ENCODE peak calls at places on chromosome 1, in six cellular contexts. One of them, this sample, is unnamed.
A peak's percentile ranks its signal among the peaks of the same experiment; 100 is the strongest.

GRCh38 chr1:4468804-4469514 is 185.4 kb upstream of the AJAP1 start:
- DNase-seq in CD8-positive, alpha-beta memory T cell: no peak
- DNase-seq in HL-60: no peak
- DNase-seq in NCI-H510A: no peak
- DNase-seq in Right ventricle myocardium inferior: no peak
- DNase-seq in left colon: no peak
- DNase-seq in this sample: no peak

GRCh38 chr1:119674835-119675289 is 26.8 kb upstream of the ZNF697 start:
- DNase-seq in CD8-positive, alpha-beta memory T cell: no peak
- DNase-seq in HL-60: no peak
- DNase-seq in NCI-H510A: peak; percentile 73
- DNase-seq in Right ventricle myocardium inferior: no peak
- DNase-seq in left colon: peak; percentile 46
- DNase-seq in this sample: peak; percentile 28

GRCh38 chr1:32889731-32890278 is 3.5 kb downstream of the HPCA start:
- DNase-seq in CD8-positive, alpha-beta memory T cell: no peak
- DNase-seq in HL-60: no peak
- DNase-seq in NCI-H510A: no peak
- DNase-seq in Right ventricle myocardium inferior: no peak
- DNase-seq in left colon: no peak
- DNase-seq in this sample: no peak

GRCh38 chr1:224894915-224895314 is 34.6 kb upstream of the DNAH14 start:
- DNase-seq in CD8-positive, alpha-beta memory T cell: no peak
- DNase-seq in HL-60: no peak
- DNase-seq in NCI-H510A: no peak
- DNase-seq in Right ventricle myocardium inferior: no peak
- DNase-seq in left colon: no peak
- DNase-seq in this sample: no peak

GRCh38 chr1:233569636-233570035 is 44.3 kb upstream of the KCNK1 start:
- DNase-seq in CD8-positive, alpha-beta memory T cell: no peak
- DNase-seq in HL-60: no peak
- DNase-seq in NCI-H510A: no peak
- DNase-seq in Right ventricle myocardium inferior: no peak
- DNase-seq in left colon: no peak
- DNase-seq in this sample: no peak

GRCh38 chr1:198529414-198529813 is 11.1 kb downstream of the ATP6V1G3 start:
- DNase-seq in CD8-positive, alpha-beta memory T cell: no peak
- DNase-seq in HL-60: no peak
- DNase-seq in NCI-H510A: no peak
- DNase-seq in Right ventricle myocardium inferior: no peak
- DNase-seq in left colon: no peak
- DNase-seq in this sample: peak; percentile 78

GRCh38 chr1:205061665-205062069 is 18.7 kb downstream of the CNTN2 start:
- DNase-seq in CD8-positive, alpha-beta memory T cell: peak; percentile 68
- DNase-seq in HL-60: peak; percentile 24
- DNase-seq in NCI-H510A: peak; percentile 70
- DNase-seq in Right ventricle myocardium inferior: no peak
- DNase-seq in left colon: peak; percentile 78
- DNase-seq in this sample: peak; percentile 18

GRCh38 chr1:192555399-192555798 is 20.2 kb upstream of the RGS1 start:
- DNase-seq in CD8-positive, alpha-beta memory T cell: no peak
- DNase-seq in HL-60: no peak
- DNase-seq in NCI-H510A: no peak
- DNase-seq in Right ventricle myocardium inferior: no peak
- DNase-seq in left colon: no peak
- DNase-seq in this sample: no peak

GRCh38 chr1:12692967-12693782 is 22.7 kb upstream of the AADACL3 start:
- DNase-seq in CD8-positive, alpha-beta memory T cell: no peak
- DNase-seq in HL-60: no peak
- DNase-seq in NCI-H510A: no peak
- DNase-seq in Right ventricle myocardium inferior: no peak
- DNase-seq in left colon: no peak
- DNase-seq in this sample: no peak

GRCh38 chr1:3015744-3016143 is 5.5 kb upstream of the ACTRT2 start:
- DNase-seq in CD8-positive, alpha-beta memory T cell: no peak
- DNase-seq in HL-60: no peak
- DNase-seq in NCI-H510A: no peak
- DNase-seq in Right ventricle myocardium inferior: no peak
- DNase-seq in left colon: no peak
- DNase-seq in this sample: no peak

GRCh38 chr1:52662645-52663313 is 29.8 kb downstream of the SHISAL2A start:
- DNase-seq in CD8-positive, alpha-beta memory T cell: no peak
- DNase-seq in HL-60: no peak
- DNase-seq in NCI-H510A: no peak
- DNase-seq in Right ventricle myocardium inferior: no peak
- DNase-seq in left colon: no peak
- DNase-seq in this sample: no peak

GRCh38 chr1:232769718-232770117 is 35.5 kb upstream of the MAP10 start:
- DNase-seq in CD8-positive, alpha-beta memory T cell: no peak
- DNase-seq in HL-60: no peak
- DNase-seq in NCI-H510A: no peak
- DNase-seq in Right ventricle myocardium inferior: no peak
- DNase-seq in left colon: no peak
- DNase-seq in this sample: no peak

GRCh38 chr1:75341537-75341936 is 207.3 kb downstream of the LHX8 start:
- DNase-seq in CD8-positive, alpha-beta memory T cell: no peak
- DNase-seq in HL-60: no peak
- DNase-seq in NCI-H510A: no peak
- DNase-seq in Right ventricle myocardium inferior: no peak
- DNase-seq in left colon: no peak
- DNase-seq in this sample: no peak

GRCh38 chr1:82517586-82517985 is 716.9 kb downstream of the ADGRL2 start:
- DNase-seq in CD8-positive, alpha-beta memory T cell: no peak
- DNase-seq in HL-60: no peak
- DNase-seq in NCI-H510A: no peak
- DNase-seq in Right ventricle myocardium inferior: peak; percentile 76
- DNase-seq in left colon: peak; percentile 7
- DNase-seq in this sample: no peak

GRCh38 chr1:14590781-14591180 is 7.7 kb upstream of the KAZN start:
- DNase-seq in CD8-positive, alpha-beta memory T cell: no peak
- DNase-seq in HL-60: no peak
- DNase-seq in NCI-H510A: no peak
- DNase-seq in Right ventricle myocardium inferior: no peak
- DNase-seq in left colon: no peak
- DNase-seq in this sample: no peak

GRCh38 chr1:244050835-244051444 is at the start of gene ZBTB18:
- DNase-seq in CD8-positive, alpha-beta memory T cell: no peak
- DNase-seq in HL-60: no peak
- DNase-seq in NCI-H510A: peak; percentile 55
- DNase-seq in Right ventricle myocardium inferior: no peak
- DNase-seq in left colon: no peak
- DNase-seq in this sample: no peak

GRCh38 chr1:6499318-6499717 is 7.9 kb upstream of the PLEKHG5 start:
- DNase-seq in CD8-positive, alpha-beta memory T cell: no peak
- DNase-seq in HL-60: no peak
- DNase-seq in NCI-H510A: no peak
- DNase-seq in Right ventricle myocardium inferior: no peak
- DNase-seq in left colon: no peak
- DNase-seq in this sample: no peak

GRCh38 chr1:8155528-8156186 is 129.5 kb upstream of the ERRFI1 start:
- DNase-seq in CD8-positive, alpha-beta memory T cell: no peak
- DNase-seq in HL-60: no peak
- DNase-seq in NCI-H510A: peak; percentile 68
- DNase-seq in Right ventricle myocardium inferior: no peak
- DNase-seq in left colon: no peak
- DNase-seq in this sample: no peak

GRCh38 chr1:15962176-15962575 is 13.7 kb downstream of the ZBTB17 start:
- DNase-seq in CD8-positive, alpha-beta memory T cell: no peak
- DNase-seq in HL-60: no peak
- DNase-seq in NCI-H510A: no peak
- DNase-seq in Right ventricle myocardium inferior: no peak
- DNase-seq in left colon: no peak
- DNase-seq in this sample: no peak

GRCh38 chr1:203046984-203047630 is 20.8 kb downstream of the PPFIA4 start:
- DNase-seq in CD8-positive, alpha-beta memory T cell: no peak
- DNase-seq in HL-60: no peak
- DNase-seq in NCI-H510A: no peak
- DNase-seq in Right ventricle myocardium inferior: no peak
- DNase-seq in left colon: no peak
- DNase-seq in this sample: peak; percentile 76

GRCh38 chr1:89607888-89608626 is 24.9 kb upstream of the LRRC8C start:
- DNase-seq in CD8-positive, alpha-beta memory T cell: peak; percentile 89
- DNase-seq in HL-60: no peak
- DNase-seq in NCI-H510A: no peak
- DNase-seq in Right ventricle myocardium inferior: no peak
- DNase-seq in left colon: no peak
- DNase-seq in this sample: no peak

GRCh38 chr1:66624412-66625060 is 90.6 kb downstream of the SGIP1 start:
- DNase-seq in CD8-positive, alpha-beta memory T cell: no peak
- DNase-seq in HL-60: no peak
- DNase-seq in NCI-H510A: no peak
- DNase-seq in Right ventricle myocardium inferior: no peak
- DNase-seq in left colon: no peak
- DNase-seq in this sample: peak; percentile 33

GRCh38 chr1:77370588-77371306 is 88.9 kb downstream of the AK5 start:
- DNase-seq in CD8-positive, alpha-beta memory T cell: no peak
- DNase-seq in HL-60: no peak
- DNase-seq in NCI-H510A: no peak
- DNase-seq in Right ventricle myocardium inferior: no peak
- DNase-seq in left colon: no peak
- DNase-seq in this sample: peak; percentile 58

GRCh38 chr1:38616846-38617245 is 242.7 kb downstream of the RRAGC start:
- DNase-seq in CD8-positive, alpha-beta memory T cell: no peak
- DNase-seq in HL-60: no peak
- DNase-seq in NCI-H510A: no peak
- DNase-seq in Right ventricle myocardium inferior: no peak
- DNase-seq in left colon: no peak
- DNase-seq in this sample: no peak

GRCh38 chr1:18599096-18599495 is 31.6 kb upstream of the PAX7 start:
- DNase-seq in CD8-positive, alpha-beta memory T cell: no peak
- DNase-seq in HL-60: no peak
- DNase-seq in NCI-H510A: no peak
- DNase-seq in Right ventricle myocardium inferior: no peak
- DNase-seq in left colon: peak; percentile 14
- DNase-seq in this sample: no peak

GRCh38 chr1:96214982-96215381 is 506.6 kb upstream of the PTBP2 start:
- DNase-seq in CD8-positive, alpha-beta memory T cell: no peak
- DNase-seq in HL-60: no peak
- DNase-seq in NCI-H510A: no peak
- DNase-seq in Right ventricle myocardium inferior: no peak
- DNase-seq in left colon: no peak
- DNase-seq in this sample: no peak

GRCh38 chr1:41662061-41662655 is 177.7 kb upstream of the EDN2 start:
- DNase-seq in CD8-positive, alpha-beta memory T cell: peak; percentile 85
- DNase-seq in HL-60: no peak
- DNase-seq in NCI-H510A: no peak
- DNase-seq in Right ventricle myocardium inferior: peak; percentile 84
- DNase-seq in left colon: peak; percentile 59
- DNase-seq in this sample: peak; percentile 66

GRCh38 chr1:243393093-243393492 is 137.3 kb downstream of the SDCCAG8 start:
- DNase-seq in CD8-positive, alpha-beta memory T cell: no peak
- DNase-seq in HL-60: no peak
- DNase-seq in NCI-H510A: no peak
- DNase-seq in Right ventricle myocardium inferior: no peak
- DNase-seq in left colon: no peak
- DNase-seq in this sample: no peak

GRCh38 chr1:99768525-99769382 is 2.3 kb upstream of the FRRS1 start:
- DNase-seq in CD8-positive, alpha-beta memory T cell: no peak
- DNase-seq in HL-60: no peak
- DNase-seq in NCI-H510A: no peak
- DNase-seq in Right ventricle myocardium inferior: no peak
- DNase-seq in left colon: no peak
- DNase-seq in this sample: no peak

GRCh38 chr1:19644761-19645543 is 841 bp downstream of the NBL1 start:
- DNase-seq in CD8-positive, alpha-beta memory T cell: peak; percentile 66
- DNase-seq in HL-60: no peak
- DNase-seq in NCI-H510A: peak; percentile 64
- DNase-seq in Right ventricle myocardium inferior: peak; percentile 74
- DNase-seq in left colon: peak; percentile 71
- DNase-seq in this sample: no peak

GRCh38 chr1:222653178-222653827 is 35.4 kb downstream of the MIA3 start:
- DNase-seq in CD8-positive, alpha-beta memory T cell: no peak
- DNase-seq in HL-60: no peak
- DNase-seq in NCI-H510A: no peak
- DNase-seq in Right ventricle myocardium inferior: no peak
- DNase-seq in left colon: no peak
- DNase-seq in this sample: no peak

This sample was measured in amniotic stem cell.